ENCODE peak calls at places on chromosomes 1 and 21, in four cellular contexts. V, T, A and P are unnamed samples. For H3K36me3, the result is how much of the 10 kb centered on the place peaks cover.

GRCh38 chr1:230321341-230321740 is 104.8 kb downstream of the PGBD5 start:
- DNase-seq in V (no peak), A (no peak), T (no peak), P (no peak)

GRCh38 chr1:33072707-33073106 is 8.2 kb upstream of the AZIN2 start:
- DNase-seq in A (no peak), T (no peak), V (no peak), P (no peak)

GRCh38 chr1:203610061-203610460 is 16.6 kb upstream of the ATP2B4 start:
- DNase-seq in A (peak), T (no peak), V (no peak), P (peak)

GRCh38 chr1:204341380-204341779 is 18.3 kb downstream of the PLEKHA6 start:
- DNase-seq in T (no peak), V (no peak), A (no peak), P (peak)

GRCh38 chr1:58779837-58780585 is 3.8 kb downstream of the JUN start:
- DNase-seq in T (no peak), V (peak), A (no peak), P (no peak)

GRCh38 chr1:226882187-226882586 is 11.8 kb downstream of the PSEN2 start:
- DNase-seq in T (no peak), V (no peak), A (peak), P (no peak)

GRCh38 chr1:208219098-208219658 is 25.0 kb downstream of the PLXNA2 start:
- DNase-seq in V (no peak), T (no peak), A (no peak), P (no peak)

GRCh38 chr1:66553846-66554245 is 19.9 kb downstream of the SGIP1 start:
- DNase-seq in V (no peak), A (no peak), T (peak), P (no peak)

GRCh38 chr1:11486610-11487009 is 7.7 kb downstream of the DISP3 start:
- DNase-seq in A (no peak), V (no peak), T (no peak), P (no peak)

GRCh38 chr1:51648180-51649109 is 31.6 kb downstream of the OSBPL9 start:
- DNase-seq in A (no peak), V (peak), T (no peak), P (peak)

GRCh38 chr1:47616906-47617305 is 179.1 kb downstream of the FOXD2 start:
- DNase-seq in A (no peak), V (no peak), T (no peak), P (no peak)

GRCh38 chr1:203888807-203889251 is 27.4 kb downstream of the SNRPE start:
- DNase-seq in T (no peak), A (no peak), V (no peak), P (no peak)

GRCh38 chr21:44929799-44930542 is 9.3 kb upstream of the ITGB2 start:
- DNase-seq in A (peak), V (no peak), T (no peak), P (no peak)

GRCh38 chr1:100734716-100735115 is 15.2 kb downstream of the VCAM1 start:
- DNase-seq in V (no peak), A (no peak), T (no peak), P (no peak)

GRCh38 chr1:241771117-241771516 is 76.9 kb upstream of the EXO1 start:
- DNase-seq in T (no peak), A (no peak), V (no peak), P (no peak)

GRCh38 chr1:24641646-24642151 is 1.4 kb upstream of the SRRM1 start:
- DNase-seq in T (peak), A (peak), V (no peak), P (no peak)

GRCh38 chr21:28688381-28688780 is 304.3 kb downstream of the LTN1 start:
- DNase-seq in T (no peak), V (no peak), A (no peak), P (no peak)

GRCh38 chr1:179910934-179911333 is 28.8 kb downstream of the TOR1AIP1 start:
- DNase-seq in V (no peak), T (no peak), A (no peak), P (no peak)

GRCh38 chr1:186374313-186375151 is 521 bp downstream of the TPR start:
- DNase-seq in V (peak), A (peak), T (peak), P (peak)

GRCh38 chr21:46110499-46111192 is 12.7 kb downstream of the COL6A2 start:
- DNase-seq in T (peak), A (no peak), V (peak), P (peak)

GRCh38 chr1:31785020-31785946 is 21.1 kb upstream of the ADGRB2 start:
- DNase-seq in A (peak), V (no peak), T (no peak), P (peak)

GRCh38 chr1:168391759-168392681 is 111.3 kb downstream of the TBX19 start:
- DNase-seq in A (no peak), V (no peak), T (no peak), P (no peak)

GRCh38 chr1:147598631-147599361 is 57.5 kb downstream of the BCL9 start:
- DNase-seq in T (peak), V (peak), A (peak), P (peak)

GRCh38 chr1:216181590-216181989 is 241.7 kb downstream of the USH2A start:
- DNase-seq in A (no peak), V (no peak), T (no peak), P (no peak)

GRCh38 chr1:216183007-216183406 is 240.2 kb downstream of the USH2A start:
- DNase-seq in T (no peak), A (no peak), V (no peak), P (no peak)

GRCh38 chr1:216173315-216173714 is 249.9 kb downstream of the USH2A start:
- DNase-seq in A (no peak), T (no peak), V (no peak), P (no peak)

GRCh38 chr1:216175714-216176113 is 247.5 kb downstream of the USH2A start:
- DNase-seq in T (no peak), V (no peak), A (no peak), P (no peak)

GRCh38 chr1:216178266-216178665 is 245.0 kb downstream of the USH2A start:
- DNase-seq in T (no peak), V (no peak), A (no peak), P (no peak)
- H3K4me3 ChIP-seq in T (no peak), V (no peak), A (no peak), P (no peak)

GRCh38 chr1:8476021-8476420 is 158.1 kb downstream of the SLC45A1 start:
- DNase-seq in T (no peak), V (no peak), A (no peak), P (no peak)
- H3K36me3 ChIP-seq in T (under half), V (under half), A (under half), P (under half)

DNA sequence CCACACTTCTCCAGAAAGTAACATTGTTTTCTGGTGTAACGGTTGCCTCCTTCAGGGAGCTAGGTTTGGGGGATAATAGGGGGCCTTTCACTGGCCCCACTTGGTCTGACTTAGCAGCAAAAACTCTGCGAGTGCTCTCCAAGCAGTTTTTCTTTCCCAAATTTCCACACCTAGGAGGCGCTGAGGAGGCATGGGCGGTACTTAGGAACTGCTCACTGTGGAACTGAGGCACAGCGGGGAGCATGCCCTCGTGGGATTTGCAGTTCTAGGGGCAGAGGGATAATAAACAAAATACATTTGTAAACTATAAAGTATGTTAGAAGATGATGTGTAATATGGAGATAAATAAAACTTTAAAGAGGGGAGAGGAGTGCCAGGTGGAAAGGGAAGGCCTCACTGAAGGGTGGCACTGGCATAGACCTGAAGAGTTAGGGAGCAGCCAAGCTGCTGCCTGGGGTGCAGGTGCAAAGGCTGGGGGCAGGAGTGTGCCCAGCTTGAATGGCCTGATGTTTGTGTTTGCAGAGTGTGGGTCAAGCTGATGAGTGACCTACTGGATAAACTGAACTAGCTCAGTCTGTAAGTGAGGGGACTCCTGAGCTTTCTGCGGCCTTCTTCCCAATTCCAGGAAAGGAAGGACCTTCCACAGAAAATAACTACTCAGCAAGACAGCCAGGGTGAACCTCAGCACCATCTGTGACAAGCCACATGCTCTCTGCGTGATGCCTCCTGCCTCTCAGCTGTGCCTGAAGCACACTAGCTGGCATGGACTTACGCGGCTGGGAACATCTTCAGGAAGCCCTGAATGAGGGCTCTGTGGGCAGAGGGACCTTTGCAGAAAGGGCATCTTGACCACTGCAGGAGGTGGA is 1.9 kb downstream of the EPHX1 start:
- DNase-seq in A (no peak), T (peak), V (peak), P (no peak)
- H3K4me3 ChIP-seq in A (no peak), T (peak), V (no peak), P (no peak)

DNA sequence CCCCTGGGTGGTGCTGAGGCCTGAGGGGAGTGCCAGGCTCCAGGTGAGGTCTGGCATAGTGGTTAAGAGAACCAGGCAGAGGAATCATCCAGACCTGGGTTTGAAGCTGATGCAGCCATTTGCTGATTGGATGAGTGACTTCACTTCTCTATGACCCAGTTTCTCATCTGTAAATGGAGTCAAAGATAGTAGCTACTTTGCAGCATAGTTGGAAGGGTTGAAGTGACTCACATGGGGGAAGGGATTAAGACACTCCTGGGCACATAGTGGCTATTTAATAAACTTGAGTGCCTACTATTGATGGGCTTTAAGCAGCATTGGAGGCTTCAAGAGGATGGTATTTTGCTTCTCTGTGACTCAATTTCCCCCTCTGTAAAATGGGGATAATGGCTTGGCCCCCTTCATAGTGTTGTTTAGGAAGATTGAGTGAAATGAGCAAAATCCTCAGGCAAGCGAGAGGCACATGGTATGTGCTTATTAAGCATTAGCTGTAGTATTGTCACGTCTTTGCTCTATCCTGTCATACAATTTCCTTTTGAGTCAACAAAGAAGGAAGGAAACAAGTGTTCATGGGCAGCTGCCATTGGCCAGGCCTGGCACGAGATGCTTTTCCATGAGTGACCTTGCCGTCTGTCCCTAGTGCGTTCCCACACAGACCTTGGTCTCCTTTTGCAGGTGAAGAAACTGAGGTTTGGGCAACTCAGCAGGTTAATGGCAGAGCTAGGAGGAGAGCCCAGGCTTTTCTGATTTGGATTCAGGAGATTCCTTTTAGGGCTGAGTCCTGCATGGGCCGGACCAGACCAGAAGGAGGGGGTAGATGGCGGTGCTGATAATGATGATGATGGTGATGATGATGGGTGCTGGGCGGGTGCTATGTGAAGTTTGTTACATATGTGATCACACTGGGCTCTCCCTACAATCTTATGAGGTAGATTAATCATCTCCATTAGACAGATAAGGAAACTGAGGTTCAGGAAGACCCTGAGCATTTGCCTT is 131.1 kb upstream of the WNT4 start:
- DNase-seq in T (no peak), A (no peak), V (no peak), P (no peak)
- H3K36me3 ChIP-seq in T (under half), A (under half), V (under half), P (under half)

GRCh38 chr1:23021834-23022233 is 2.6 kb downstream of the KDM1A start:
- DNase-seq in A (no peak), T (no peak), V (no peak), P (no peak)
- H3K4me3 ChIP-seq in A (peak), T (no peak), V (peak), P (no peak)

GRCh38 chr1:206734499-206735142 is 36.0 kb upstream of the IL19 start:
- DNase-seq in V (peak), T (peak), A (peak), P (peak)

GRCh38 chr1:206732508-206732907 is 38.1 kb upstream of the IL19 start:
- DNase-seq in T (no peak), V (no peak), A (no peak), P (no peak)

GRCh38 chr1:206729507-206729906 is 41.1 kb upstream of the IL19 start:
- DNase-seq in T (no peak), A (no peak), V (no peak), P (no peak)

GRCh38 chr1:206735553-206736031 is 35.0 kb upstream of the IL19 start:
- DNase-seq in V (no peak), T (no peak), A (no peak), P (no peak)

GRCh38 chr1:206733012-206733411 is 37.6 kb upstream of the IL19 start:
- DNase-seq in V (no peak), A (no peak), T (peak), P (no peak)
- H3K36me3 ChIP-seq in V (under half), A (under half), T (under half), P (under half)

DNA sequence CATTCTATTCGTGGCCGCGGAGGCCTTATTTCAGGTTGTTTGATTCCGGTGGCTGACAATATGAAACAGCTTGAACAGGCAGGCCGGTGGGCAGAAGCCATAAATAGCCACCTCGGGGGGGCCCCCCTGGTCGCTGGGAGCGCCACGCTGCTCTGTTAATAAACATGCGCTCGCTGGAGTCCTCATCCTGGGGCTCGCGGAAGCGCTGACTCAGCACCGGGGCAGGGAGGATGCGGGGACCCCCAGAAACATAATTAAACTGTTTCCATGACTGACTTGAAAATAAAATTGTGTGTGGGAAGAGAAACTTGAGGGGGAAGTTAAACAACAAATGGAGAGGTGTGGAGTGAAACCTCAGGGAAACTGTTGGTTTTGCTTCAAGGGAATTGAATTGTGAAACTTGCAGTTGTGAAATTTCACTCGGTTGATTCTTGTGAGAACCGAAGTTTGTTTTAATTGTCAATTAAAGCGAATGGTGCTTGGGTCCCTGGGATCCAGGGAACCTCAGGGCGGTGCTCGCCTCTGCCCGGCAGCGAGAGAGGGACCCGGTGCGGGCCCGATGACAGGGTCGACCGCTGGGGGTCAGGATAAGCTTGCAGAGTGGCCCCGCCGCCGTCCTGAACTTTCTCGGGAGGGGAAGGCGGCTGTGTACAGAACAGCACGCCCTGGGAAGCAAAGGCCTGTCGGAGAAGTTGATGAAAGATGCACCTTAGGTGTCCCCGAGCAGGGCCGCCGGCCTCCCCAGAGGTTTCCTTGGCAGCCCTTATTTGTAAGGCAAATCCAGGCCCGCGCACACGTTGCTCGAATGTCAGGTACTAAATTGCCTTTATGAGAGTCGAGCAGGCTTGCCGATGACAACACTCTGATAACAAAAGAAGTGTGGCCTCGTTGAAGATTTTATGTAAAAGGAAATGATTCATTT is 176.9 kb upstream of the LMO4 start:
- DNase-seq in T (peak), V (peak), A (peak), P (no peak)
- H3K4me3 ChIP-seq in T (peak), V (no peak), A (peak), P (no peak)